ENCODE peak calls at places on chromosomes 1 and 21, in eight cellular contexts. U is sigmoid colon, C is A549, D is tibial nerve, B is ovary, M is H1, Q is stomach, T is transverse colon. Z is an unnamed sample.

GRCh38 chr1:223709598-223709997 is 2.7 kb upstream of the CAPN2 start:
- DNase-seq in U (no peak), C (peak; percentile 48), D (no peak), B (no peak), M (no peak), Q (no peak), T (no peak), Z (no peak)

GRCh38 chr1:82464362-82464931 is 663.7 kb downstream of the ADGRL2 start:
- DNase-seq in U (no peak), C (no peak), D (peak; percentile 14), B (peak; percentile 25), M (no peak), Q (peak; percentile 66), T (peak; percentile 21), Z (no peak)

GRCh38 chr1:9235123-9235513 is 544 bp downstream of the H6PD start:
- DNase-seq in U (no peak), C (peak; percentile 42), D (no peak), B (peak; percentile 57), M (no peak), Q (peak; percentile 39), T (no peak), Z (no peak)

GRCh38 chr1:26799479-26800133 is 11.9 kb downstream of the PIGV start:
- DNase-seq in U (peak; percentile 94), C (no peak), D (no peak), B (peak; percentile 55), M (no peak), Q (no peak), T (peak; percentile 42), Z (no peak)

GRCh38 chr1:186658999-186659398 is 21.2 kb downstream of the PTGS2 start:
- DNase-seq in U (no peak), C (no peak), D (no peak), B (no peak), M (no peak), Q (no peak), T (no peak), Z (no peak)

GRCh38 chr1:227330709-227331108 is 12.4 kb upstream of the CDC42BPA start:
- DNase-seq in U (no peak), C (no peak), D (no peak), B (no peak), M (no peak), Q (no peak), T (no peak), Z (no peak)

GRCh38 chr1:39681294-39681693 is 9.4 kb upstream of the NT5C1A start:
- DNase-seq in U (no peak), C (no peak), D (no peak), B (no peak), M (no peak), Q (no peak), T (no peak), Z (no peak)

GRCh38 chr1:55689800-55690199 is 474.6 kb upstream of the USP24 start:
- DNase-seq in U (no peak), C (no peak), D (no peak), B (no peak), M (no peak), Q (no peak), T (no peak), Z (no peak)

GRCh38 chr1:58041621-58042020 is 504.9 kb downstream of the OMA1 start:
- DNase-seq in U (no peak), C (no peak), D (no peak), B (no peak), M (no peak), Q (no peak), T (no peak), Z (no peak)

GRCh38 chr21:42633858-42634257 is 19.6 kb upstream of the PDE9A start:
- DNase-seq in U (peak; percentile 58), C (no peak), D (no peak), B (no peak), M (no peak), Q (no peak), T (peak; percentile 4), Z (peak; percentile 65)

GRCh38 chr1:31441073-31441472 is 28.1 kb downstream of the SERINC2 start:
- DNase-seq in U (no peak), C (no peak), D (no peak), B (no peak), M (no peak), Q (no peak), T (no peak), Z (no peak)

GRCh38 chr1:159005676-159006075 is 4.0 kb upstream of the IFI16 start:
- DNase-seq in U (no peak), C (no peak), D (no peak), B (no peak), M (peak; percentile 47), Q (no peak), T (no peak), Z (no peak)

GRCh38 chr1:40659649-40659947 is 5.9 kb downstream of the RIMS3 start:
- DNase-seq in U (no peak), C (no peak), D (no peak), B (no peak), M (no peak), Q (no peak), T (no peak), Z (no peak)

GRCh38 chr1:94888201-94888600 is 38.7 kb downstream of the CNN3 start:
- DNase-seq in U (no peak), C (no peak), D (no peak), B (no peak), M (peak; percentile 28), Q (no peak), T (no peak), Z (no peak)
- TF ChIP-seq EP300 in U (no peak), C (no peak), D (no peak), B (no peak), M (no peak), Q (no peak), T (no peak), Z (no peak)

GRCh38 chr21:46458315-46459023 is at the start of gene DIP2A:
- DNase-seq in U (peak; percentile 98), C (peak; percentile 95), D (peak; percentile 88), B (peak; percentile 94), M (peak; percentile 91), Q (peak; percentile 96), T (peak; percentile 96), Z (peak; percentile 97)

GRCh38 chr21:46459356-46460112 is 843 bp downstream of the DIP2A start:
- DNase-seq in U (peak; percentile 81), C (no peak), D (peak; percentile 28), B (peak; percentile 52), M (peak; percentile 63), Q (peak; percentile 62), T (peak; percentile 55), Z (peak; percentile 82)

GRCh38 chr21:46456750-46457149 is 1.9 kb upstream of the DIP2A start:
- DNase-seq in U (no peak), C (no peak), D (no peak), B (no peak), M (no peak), Q (no peak), T (no peak), Z (no peak)

GRCh38 chr21:46457801-46458314 is 833 bp upstream of the DIP2A start:
- DNase-seq in U (peak; percentile 77), C (peak; percentile 30), D (no peak), B (peak; percentile 45), M (no peak), Q (peak; percentile 30), T (peak; percentile 37), Z (peak; percentile 81)

DNA sequence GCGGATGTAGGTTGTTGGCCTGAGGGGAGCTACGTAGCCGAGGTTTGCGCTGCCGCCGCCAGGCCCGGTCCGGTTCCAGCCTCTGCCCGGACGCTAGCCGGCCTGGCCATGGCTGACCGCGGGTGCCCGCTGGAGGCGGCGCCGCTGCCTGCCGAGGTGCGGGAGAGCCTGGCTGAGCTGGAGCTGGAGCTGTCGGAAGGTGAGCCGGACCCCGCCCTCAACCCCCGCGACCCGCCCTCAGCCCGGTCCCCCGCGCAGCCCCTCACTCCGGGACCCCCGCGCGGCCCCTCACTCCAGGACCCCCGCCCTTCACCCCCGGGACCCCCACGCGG is 299 bp downstream of the DIP2A start:
- DNase-seq in U (no peak), C (no peak), D (no peak), B (no peak), M (no peak), Q (no peak), T (no peak), Z (no peak)
- TF ChIP-seq POLR2A in U (no peak), C (peak; percentile 65), D (no peak), B (no peak), M (no peak), Q (no peak), T (no peak), Z (no peak)

GRCh38 chr1:201640624-201641023 is 101.7 kb downstream of the NAV1 start:
- DNase-seq in U (peak; percentile 84), C (no peak), D (no peak), B (peak; percentile 66), M (no peak), Q (no peak), T (peak; percentile 23), Z (no peak)
- H3K9me3 ChIP-seq in U (no peaks in the 10 kb centered on the region), C (no peaks in the 10 kb centered on the region), D (no peaks in the 10 kb centered on the region), B (no peaks in the 10 kb centered on the region), M (no peaks in the 10 kb centered on the region), Q (no peaks in the 10 kb centered on the region), T (no peaks in the 10 kb centered on the region), Z (no peaks in the 10 kb centered on the region)

GRCh38 chr21:27831177-27831576 is 864.3 kb upstream of the ADAMTS5 start:
- DNase-seq in U (no peak), C (no peak), D (no peak), B (no peak), M (no peak), Q (no peak), T (no peak), Z (no peak)

GRCh38 chr21:27827972-27828371 is 861.1 kb upstream of the ADAMTS5 start:
- DNase-seq in U (no peak), C (no peak), D (no peak), B (no peak), M (no peak), Q (no peak), T (no peak), Z (no peak)

GRCh38 chr21:27837933-27838332 is 871.0 kb upstream of the ADAMTS5 start:
- DNase-seq in U (no peak), C (no peak), D (no peak), B (no peak), M (no peak), Q (no peak), T (no peak), Z (no peak)

GRCh38 chr21:27833298-27833697 is 866.4 kb upstream of the ADAMTS5 start:
- DNase-seq in U (no peak), C (no peak), D (no peak), B (no peak), M (no peak), Q (no peak), T (no peak), Z (no peak)

GRCh38 chr21:27831821-27832569 is 865.1 kb upstream of the ADAMTS5 start:
- DNase-seq in U (no peak), C (no peak), D (no peak), B (no peak), M (no peak), Q (no peak), T (no peak), Z (no peak)
- TF ChIP-seq EP300 in U (no peak), C (no peak), D (no peak), B (no peak), M (no peak), Q (no peak), T (no peak), Z (no peak)

GRCh38 chr1:172906778-172907592 is 143.8 kb downstream of the TNFSF18 start:
- DNase-seq in U (no peak), C (peak; percentile 68), D (no peak), B (no peak), M (no peak), Q (no peak), T (no peak), Z (no peak)
- TF ChIP-seq POLR2A in U (no peak), C (no peak), D (no peak), B (no peak), M (no peak), Q (no peak), T (no peak), Z (no peak)

GRCh38 chr21:24716306-24716918 is 890.9 kb downstream of the MRPL39 start:
- DNase-seq in U (no peak), C (no peak), D (no peak), B (no peak), M (no peak), Q (no peak), T (no peak), Z (no peak)
- H3K9me3 ChIP-seq in U (no peaks in the 10 kb centered on the region), C (no peaks in the 10 kb centered on the region), D (no peaks in the 10 kb centered on the region), B (no peaks in the 10 kb centered on the region), M (peaks cover 6% of the 10 kb centered on the region), Q (no peaks in the 10 kb centered on the region), T (no peaks in the 10 kb centered on the region), Z (no peaks in the 10 kb centered on the region)

Z was measured in suprapubic skin.